ENCODE peak calls at places on chromosome X, in six cellular contexts. One of them, this sample, is unnamed.

GRCh38 chrX:7286461-7286860 is 138.5 kb upstream of the PUDP start:
- DNase-seq in pancreas: no peak
- DNase-seq in T-helper 9 cell: no peak
- DNase-seq in activated gamma-delta T cell treated with anti-CD3 and anti-CD28 coated beads, Interleukin-2, amount 50 U/mL, for 16 hours: no peak
- DNase-seq in heart right ventricle: no peak
- DNase-seq in cardiac fibroblast: peak
- DNase-seq in this sample: peak

GRCh38 chrX:130145123-130145522 is 20.5 kb downstream of the AIFM1 start:
- DNase-seq in pancreas: no peak
- DNase-seq in T-helper 9 cell: no peak
- DNase-seq in activated gamma-delta T cell treated with anti-CD3 and anti-CD28 coated beads, Interleukin-2, amount 50 U/mL, for 16 hours: no peak
- DNase-seq in heart right ventricle: no peak
- DNase-seq in cardiac fibroblast: no peak
- DNase-seq in this sample: no peak

GRCh38 chrX:10031743-10032142 is 64.6 kb downstream of the CLDN34 start:
- DNase-seq in pancreas: no peak
- DNase-seq in T-helper 9 cell: no peak
- DNase-seq in activated gamma-delta T cell treated with anti-CD3 and anti-CD28 coated beads, Interleukin-2, amount 50 U/mL, for 16 hours: no peak
- DNase-seq in heart right ventricle: no peak
- DNase-seq in cardiac fibroblast: no peak
- DNase-seq in this sample: no peak

GRCh38 chrX:34365482-34365881 is 233.4 kb upstream of the FAM47A start:
- DNase-seq in pancreas: no peak
- DNase-seq in T-helper 9 cell: no peak
- DNase-seq in activated gamma-delta T cell treated with anti-CD3 and anti-CD28 coated beads, Interleukin-2, amount 50 U/mL, for 16 hours: no peak
- DNase-seq in heart right ventricle: no peak
- DNase-seq in cardiac fibroblast: peak
- DNase-seq in this sample: no peak

GRCh38 chrX:129737921-129738320 is 858 bp upstream of the XPNPEP2 start:
- DNase-seq in pancreas: no peak
- DNase-seq in T-helper 9 cell: no peak
- DNase-seq in activated gamma-delta T cell treated with anti-CD3 and anti-CD28 coated beads, Interleukin-2, amount 50 U/mL, for 16 hours: no peak
- DNase-seq in heart right ventricle: no peak
- DNase-seq in cardiac fibroblast: peak
- DNase-seq in this sample: peak

GRCh38 chrX:120311632-120312000 is 355 bp upstream of the TMEM255A start:
- DNase-seq in pancreas: no peak
- DNase-seq in T-helper 9 cell: no peak
- DNase-seq in activated gamma-delta T cell treated with anti-CD3 and anti-CD28 coated beads, Interleukin-2, amount 50 U/mL, for 16 hours: no peak
- DNase-seq in heart right ventricle: no peak
- DNase-seq in cardiac fibroblast: no peak
- DNase-seq in this sample: no peak

GRCh38 chrX:136528645-136529315 is 3.2 kb upstream of the VGLL1 start:
- DNase-seq in pancreas: no peak
- DNase-seq in T-helper 9 cell: no peak
- DNase-seq in activated gamma-delta T cell treated with anti-CD3 and anti-CD28 coated beads, Interleukin-2, amount 50 U/mL, for 16 hours: no peak
- DNase-seq in heart right ventricle: no peak
- DNase-seq in cardiac fibroblast: no peak
- DNase-seq in this sample: peak

GRCh38 chrX:118167361-118167760 is 50.8 kb upstream of the KLHL13 start:
- DNase-seq in pancreas: no peak
- DNase-seq in T-helper 9 cell: no peak
- DNase-seq in activated gamma-delta T cell treated with anti-CD3 and anti-CD28 coated beads, Interleukin-2, amount 50 U/mL, for 16 hours: no peak
- DNase-seq in heart right ventricle: no peak
- DNase-seq in cardiac fibroblast: no peak
- DNase-seq in this sample: no peak

GRCh38 chrX:28591542-28591941 is 4.3 kb downstream of the IL1RAPL1 start:
- DNase-seq in pancreas: no peak
- DNase-seq in T-helper 9 cell: no peak
- DNase-seq in activated gamma-delta T cell treated with anti-CD3 and anti-CD28 coated beads, Interleukin-2, amount 50 U/mL, for 16 hours: no peak
- DNase-seq in heart right ventricle: no peak
- DNase-seq in cardiac fibroblast: no peak
- DNase-seq in this sample: no peak

GRCh38 chrX:150958177-150958576 is 25.0 kb upstream of the HMGB3 start:
- DNase-seq in pancreas: no peak
- DNase-seq in T-helper 9 cell: no peak
- DNase-seq in activated gamma-delta T cell treated with anti-CD3 and anti-CD28 coated beads, Interleukin-2, amount 50 U/mL, for 16 hours: no peak
- DNase-seq in heart right ventricle: no peak
- DNase-seq in cardiac fibroblast: no peak
- DNase-seq in this sample: no peak

GRCh38 chrX:154409222-154409871 is at the start of gene DNASE1L1:
- DNase-seq in pancreas: peak
- DNase-seq in T-helper 9 cell: no peak
- DNase-seq in activated gamma-delta T cell treated with anti-CD3 and anti-CD28 coated beads, Interleukin-2, amount 50 U/mL, for 16 hours: no peak
- DNase-seq in heart right ventricle: peak
- DNase-seq in cardiac fibroblast: peak
- DNase-seq in this sample: peak

GRCh38 chrX:36462142-36462541 is 542.6 kb downstream of the CFAP47 start:
- DNase-seq in pancreas: no peak
- DNase-seq in T-helper 9 cell: no peak
- DNase-seq in activated gamma-delta T cell treated with anti-CD3 and anti-CD28 coated beads, Interleukin-2, amount 50 U/mL, for 16 hours: no peak
- DNase-seq in heart right ventricle: no peak
- DNase-seq in cardiac fibroblast: no peak
- DNase-seq in this sample: no peak

GRCh38 chrX:71177327-71177726 is 32.7 kb downstream of the NLGN3 start:
- DNase-seq in pancreas: no peak
- DNase-seq in T-helper 9 cell: no peak
- DNase-seq in activated gamma-delta T cell treated with anti-CD3 and anti-CD28 coated beads, Interleukin-2, amount 50 U/mL, for 16 hours: no peak
- DNase-seq in heart right ventricle: no peak
- DNase-seq in cardiac fibroblast: no peak
- DNase-seq in this sample: peak

GRCh38 chrX:49761481-49761880 is 65.7 kb upstream of the PAGE1 start:
- DNase-seq in pancreas: no peak
- DNase-seq in T-helper 9 cell: no peak
- DNase-seq in activated gamma-delta T cell treated with anti-CD3 and anti-CD28 coated beads, Interleukin-2, amount 50 U/mL, for 16 hours: no peak
- DNase-seq in heart right ventricle: no peak
- DNase-seq in cardiac fibroblast: peak
- DNase-seq in this sample: peak

GRCh38 chrX:113330416-113330815 is 489.8 kb upstream of the AMOT start:
- DNase-seq in pancreas: no peak
- DNase-seq in T-helper 9 cell: no peak
- DNase-seq in activated gamma-delta T cell treated with anti-CD3 and anti-CD28 coated beads, Interleukin-2, amount 50 U/mL, for 16 hours: no peak
- DNase-seq in heart right ventricle: no peak
- DNase-seq in cardiac fibroblast: peak
- DNase-seq in this sample: no peak

GRCh38 chrX:19954707-19955106 is 36.2 kb downstream of the BCLAF3 start:
- DNase-seq in pancreas: no peak
- DNase-seq in T-helper 9 cell: no peak
- DNase-seq in activated gamma-delta T cell treated with anti-CD3 and anti-CD28 coated beads, Interleukin-2, amount 50 U/mL, for 16 hours: no peak
- DNase-seq in heart right ventricle: no peak
- DNase-seq in cardiac fibroblast: peak
- DNase-seq in this sample: no peak

GRCh38 chrX:118727686-118728339 is 407 bp downstream of the IL13RA1 start:
- DNase-seq in pancreas: peak
- DNase-seq in T-helper 9 cell: no peak
- DNase-seq in activated gamma-delta T cell treated with anti-CD3 and anti-CD28 coated beads, Interleukin-2, amount 50 U/mL, for 16 hours: no peak
- DNase-seq in heart right ventricle: peak
- DNase-seq in cardiac fibroblast: peak
- DNase-seq in this sample: no peak

GRCh38 chrX:10722804-10723364 is 102.5 kb upstream of the MID1 start:
- DNase-seq in pancreas: no peak
- DNase-seq in T-helper 9 cell: peak
- DNase-seq in activated gamma-delta T cell treated with anti-CD3 and anti-CD28 coated beads, Interleukin-2, amount 50 U/mL, for 16 hours: no peak
- DNase-seq in heart right ventricle: peak
- DNase-seq in cardiac fibroblast: peak
- DNase-seq in this sample: peak

GRCh38 chrX:68942141-68942540 is 113.3 kb downstream of the EFNB1 start:
- DNase-seq in pancreas: no peak
- DNase-seq in T-helper 9 cell: no peak
- DNase-seq in activated gamma-delta T cell treated with anti-CD3 and anti-CD28 coated beads, Interleukin-2, amount 50 U/mL, for 16 hours: no peak
- DNase-seq in heart right ventricle: no peak
- DNase-seq in cardiac fibroblast: no peak
- DNase-seq in this sample: no peak

GRCh38 chrX:103779156-103779555 is 2.5 kb downstream of the PLP1 start:
- DNase-seq in pancreas: no peak
- DNase-seq in T-helper 9 cell: no peak
- DNase-seq in activated gamma-delta T cell treated with anti-CD3 and anti-CD28 coated beads, Interleukin-2, amount 50 U/mL, for 16 hours: no peak
- DNase-seq in heart right ventricle: no peak
- DNase-seq in cardiac fibroblast: peak
- DNase-seq in this sample: no peak

GRCh38 chrX:109735241-109735744 is 2.2 kb upstream of the ACSL4 start:
- DNase-seq in pancreas: no peak
- DNase-seq in T-helper 9 cell: no peak
- DNase-seq in activated gamma-delta T cell treated with anti-CD3 and anti-CD28 coated beads, Interleukin-2, amount 50 U/mL, for 16 hours: no peak
- DNase-seq in heart right ventricle: no peak
- DNase-seq in cardiac fibroblast: no peak
- DNase-seq in this sample: peak

GRCh38 chrX:1178580-1179057 is 33.8 kb downstream of the CRLF2 start:
- DNase-seq in pancreas: no peak
- DNase-seq in T-helper 9 cell: no peak
- DNase-seq in activated gamma-delta T cell treated with anti-CD3 and anti-CD28 coated beads, Interleukin-2, amount 50 U/mL, for 16 hours: no peak
- DNase-seq in heart right ventricle: no peak
- DNase-seq in cardiac fibroblast: peak
- DNase-seq in this sample: peak

GRCh38 chrX:2698604-2699003 is 7.5 kb downstream of the CD99 start:
- DNase-seq in pancreas: no peak
- DNase-seq in T-helper 9 cell: no peak
- DNase-seq in activated gamma-delta T cell treated with anti-CD3 and anti-CD28 coated beads, Interleukin-2, amount 50 U/mL, for 16 hours: no peak
- DNase-seq in heart right ventricle: no peak
- DNase-seq in cardiac fibroblast: no peak
- DNase-seq in this sample: no peak

GRCh38 chrX:140432328-140433025 is 72.4 kb downstream of the SOX3 start:
- DNase-seq in pancreas: peak
- DNase-seq in T-helper 9 cell: no peak
- DNase-seq in activated gamma-delta T cell treated with anti-CD3 and anti-CD28 coated beads, Interleukin-2, amount 50 U/mL, for 16 hours: no peak
- DNase-seq in heart right ventricle: peak
- DNase-seq in cardiac fibroblast: no peak
- DNase-seq in this sample: no peak

GRCh38 chrX:109374276-109374960 is 107.5 kb downstream of the GUCY2F start:
- DNase-seq in pancreas: no peak
- DNase-seq in T-helper 9 cell: no peak
- DNase-seq in activated gamma-delta T cell treated with anti-CD3 and anti-CD28 coated beads, Interleukin-2, amount 50 U/mL, for 16 hours: no peak
- DNase-seq in heart right ventricle: no peak
- DNase-seq in cardiac fibroblast: peak
- DNase-seq in this sample: no peak

GRCh38 chrX:135388841-135389240 is 32.9 kb upstream of the SMIM10L2A start:
- DNase-seq in pancreas: no peak
- DNase-seq in T-helper 9 cell: no peak
- DNase-seq in activated gamma-delta T cell treated with anti-CD3 and anti-CD28 coated beads, Interleukin-2, amount 50 U/mL, for 16 hours: no peak
- DNase-seq in heart right ventricle: no peak
- DNase-seq in cardiac fibroblast: no peak
- DNase-seq in this sample: no peak

GRCh38 chrX:100748133-100748532 is 16.2 kb upstream of the SYTL4 start:
- DNase-seq in pancreas: no peak
- DNase-seq in T-helper 9 cell: no peak
- DNase-seq in activated gamma-delta T cell treated with anti-CD3 and anti-CD28 coated beads, Interleukin-2, amount 50 U/mL, for 16 hours: no peak
- DNase-seq in heart right ventricle: no peak
- DNase-seq in cardiac fibroblast: peak
- DNase-seq in this sample: no peak

GRCh38 chrX:103586314-103586646 is 965 bp downstream of the TCEAL4 start:
- DNase-seq in pancreas: peak
- DNase-seq in T-helper 9 cell: no peak
- DNase-seq in activated gamma-delta T cell treated with anti-CD3 and anti-CD28 coated beads, Interleukin-2, amount 50 U/mL, for 16 hours: no peak
- DNase-seq in heart right ventricle: no peak
- DNase-seq in cardiac fibroblast: no peak
- DNase-seq in this sample: peak

GRCh38 chrX:107710617-107711391 is 64.8 kb downstream of the TSC22D3 start:
- DNase-seq in pancreas: no peak
- DNase-seq in T-helper 9 cell: peak
- DNase-seq in activated gamma-delta T cell treated with anti-CD3 and anti-CD28 coated beads, Interleukin-2, amount 50 U/mL, for 16 hours: peak
- DNase-seq in heart right ventricle: peak
- DNase-seq in cardiac fibroblast: peak
- DNase-seq in this sample: peak

GRCh38 chrX:72348247-72348979 is 42.7 kb upstream of the CITED1 start:
- DNase-seq in pancreas: no peak
- DNase-seq in T-helper 9 cell: no peak
- DNase-seq in activated gamma-delta T cell treated with anti-CD3 and anti-CD28 coated beads, Interleukin-2, amount 50 U/mL, for 16 hours: no peak
- DNase-seq in heart right ventricle: no peak
- DNase-seq in cardiac fibroblast: no peak
- DNase-seq in this sample: no peak

GRCh38 chrX:66489339-66489738 is 149.5 kb downstream of the EDA2R start:
- DNase-seq in pancreas: peak
- DNase-seq in T-helper 9 cell: no peak
- DNase-seq in activated gamma-delta T cell treated with anti-CD3 and anti-CD28 coated beads, Interleukin-2, amount 50 U/mL, for 16 hours: no peak
- DNase-seq in heart right ventricle: no peak
- DNase-seq in cardiac fibroblast: no peak
- DNase-seq in this sample: no peak

GRCh38 chrX:77785400-77785745 is 643 bp downstream of the ATRX start:
- DNase-seq in pancreas: no peak
- DNase-seq in T-helper 9 cell: no peak
- DNase-seq in activated gamma-delta T cell treated with anti-CD3 and anti-CD28 coated beads, Interleukin-2, amount 50 U/mL, for 16 hours: no peak
- DNase-seq in heart right ventricle: peak
- DNase-seq in cardiac fibroblast: peak
- DNase-seq in this sample: peak

GRCh38 chrX:144637731-144638130 is 609.6 kb upstream of the SPANXN1 start:
- DNase-seq in pancreas: no peak
- DNase-seq in T-helper 9 cell: no peak
- DNase-seq in activated gamma-delta T cell treated with anti-CD3 and anti-CD28 coated beads, Interleukin-2, amount 50 U/mL, for 16 hours: no peak
- DNase-seq in heart right ventricle: no peak
- DNase-seq in cardiac fibroblast: peak
- DNase-seq in this sample: no peak

GRCh38 chrX:74535633-74536141 is 78.7 kb downstream of the RLIM start:
- DNase-seq in pancreas: peak
- DNase-seq in T-helper 9 cell: peak
- DNase-seq in activated gamma-delta T cell treated with anti-CD3 and anti-CD28 coated beads, Interleukin-2, amount 50 U/mL, for 16 hours: no peak
- DNase-seq in heart right ventricle: peak
- DNase-seq in cardiac fibroblast: peak
- DNase-seq in this sample: peak

GRCh38 chrX:131330735-131331134 is 41.6 kb upstream of the IGSF1 start:
- DNase-seq in pancreas: no peak
- DNase-seq in T-helper 9 cell: no peak
- DNase-seq in activated gamma-delta T cell treated with anti-CD3 and anti-CD28 coated beads, Interleukin-2, amount 50 U/mL, for 16 hours: no peak
- DNase-seq in heart right ventricle: no peak
- DNase-seq in cardiac fibroblast: no peak
- DNase-seq in this sample: no peak

This sample was measured in amniotic epithelial cell.